ENCODE peak calls at places on chromosomes 13 and 19, in nine cellular contexts. V is neural progenitor cell, E is hepatocyte, Q is tibial nerve, N is body of pancreas, L is PC-9, K is psoas muscle, C is colonic mucosa, H is heart left ventricle. A is an unnamed sample.

GRCh38 chr13:26785845-26786630 is 25.5 kb upstream of the GPR12 start:
- DNase-seq in V (peak; percentile 30), E (no peak), Q (peak; percentile 8), N (peak; percentile 44), L (no peak), K (peak; percentile 65), C (peak; percentile 34), H (peak; percentile 51), A (peak; percentile 56)

GRCh38 chr19:51546650-51547396 is 15.4 kb upstream of the SIGLEC6 start:
- DNase-seq in V (no peak), E (no peak), Q (no peak), N (no peak), L (no peak), K (no peak), C (no peak), H (no peak), A (no peak)

GRCh38 chr19:22735911-22736645 is 47.9 kb downstream of the ZNF99 start:
- DNase-seq in V (no peak), E (no peak), Q (no peak), N (no peak), L (no peak), K (no peak), C (no peak), H (no peak), A (no peak)

GRCh38 chr13:77698211-77699058 is 948 bp downstream of the SLAIN1 start:
- DNase-seq in V (peak; percentile 73), E (peak; percentile 59), Q (peak; percentile 8), N (peak; percentile 50), L (peak; percentile 8), K (peak; percentile 61), C (peak; percentile 28), H (peak; percentile 29), A (peak; percentile 66)

GRCh38 chr19:50384685-50385535 is 763 bp downstream of the POLD1 start:
- DNase-seq in V (peak; percentile 46), E (no peak), Q (no peak), N (no peak), L (peak; percentile 19), K (no peak), C (no peak), H (no peak), A (no peak)

GRCh38 chr13:77325371-77325941 is 1.4 kb downstream of the MYCBP2 start:
- DNase-seq in V (no peak), E (no peak), Q (no peak), N (no peak), L (no peak), K (no peak), C (no peak), H (no peak), A (no peak)

GRCh38 chr13:24270639-24271131 is 38.7 kb upstream of the C1QTNF9 start:
- DNase-seq in V (peak; percentile 47), E (peak; percentile 46), Q (peak; percentile 49), N (peak; percentile 73), L (peak; percentile 7), K (peak; percentile 63), C (peak; percentile 75), H (peak; percentile 84), A (no peak)

GRCh38 chr13:112322562-112322961 is 53.6 kb upstream of the SPACA7 start:
- DNase-seq in V (no peak), E (no peak), Q (no peak), N (no peak), L (no peak), K (no peak), C (no peak), H (no peak), A (no peak)

GRCh38 chr19:50723069-50723468 is at the start of gene CLEC11A:
- DNase-seq in V (no peak), E (peak; percentile 48), Q (peak; percentile 49), N (peak; percentile 26), L (no peak), K (peak; percentile 74), C (peak; percentile 54), H (peak; percentile 82), A (no peak)

GRCh38 chr19:15107056-15108010 is at the start of gene SYDE1:
- DNase-seq in V (peak; percentile 89), E (peak; percentile 66), Q (no peak), N (peak; percentile 32), L (peak; percentile 56), K (peak; percentile 73), C (no peak), H (peak; percentile 65), A (no peak)

GRCh38 chr13:114107686-114108081 is 24.7 kb downstream of the RASA3 start:
- DNase-seq in V (no peak), E (no peak), Q (no peak), N (no peak), L (no peak), K (peak; percentile 87), C (no peak), H (peak; percentile 67), A (no peak)

GRCh38 chr13:47220453-47221150 is 323.7 kb upstream of the HTR2A start:
- DNase-seq in V (no peak), E (no peak), Q (no peak), N (no peak), L (no peak), K (no peak), C (no peak), H (no peak), A (no peak)
- TF ChIP-seq CTCF in V (no peak), E (no peak), Q (no peak), N (no peak), L (no peak), K (no peak), C (no peak), H (no peak), A (no peak)

DNA sequence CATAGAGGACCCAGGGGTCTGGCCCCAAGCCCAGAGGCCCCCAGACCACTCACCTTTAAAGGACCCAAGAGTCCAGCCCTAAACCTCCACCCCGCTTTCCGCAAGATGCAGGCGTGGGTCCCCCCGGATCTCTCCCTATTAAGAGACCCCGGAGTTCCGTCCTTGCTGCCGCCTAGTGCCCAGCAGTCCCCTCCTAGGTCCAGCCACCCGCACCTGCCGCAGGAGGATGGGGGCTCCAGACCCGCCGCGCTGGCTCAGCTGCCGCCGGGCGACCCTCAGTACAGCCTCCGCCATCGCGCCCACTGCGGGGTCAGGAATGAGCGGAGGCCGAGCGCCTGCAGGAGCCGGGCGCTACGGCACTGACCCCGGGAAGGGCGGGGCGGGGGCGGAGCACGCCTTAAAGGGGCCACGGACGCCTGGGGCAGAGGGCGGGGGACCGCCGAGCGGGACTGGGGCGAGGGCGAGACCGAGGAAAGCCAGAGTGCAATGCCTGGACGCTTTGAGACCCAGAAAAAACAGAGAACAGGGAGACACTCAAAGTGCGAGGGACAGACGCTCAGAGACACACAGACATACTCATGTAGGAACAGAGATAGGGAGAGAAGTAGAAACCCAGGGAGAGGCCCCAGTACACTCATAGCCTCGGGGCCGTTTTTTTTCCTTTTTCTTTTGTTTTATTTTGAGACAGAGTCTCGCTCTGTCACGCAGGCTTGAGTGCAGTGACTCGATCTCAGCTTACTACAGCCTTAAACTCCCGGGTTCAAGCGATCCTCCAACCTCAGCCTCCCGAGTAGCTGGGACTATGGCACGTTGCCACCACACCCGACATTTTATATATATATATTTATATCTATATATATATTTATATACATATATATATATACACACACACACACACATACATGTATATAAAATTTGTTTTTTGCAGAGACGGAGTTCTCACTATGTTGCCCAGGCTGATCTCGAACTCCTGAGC is at the start of gene ETHE1:
- DNase-seq in V (peak; percentile 92), E (peak; percentile 87), Q (peak; percentile 70), N (peak; percentile 88), L (peak; percentile 81), K (peak; percentile 90), C (peak; percentile 94), H (peak; percentile 87), A (peak; percentile 69)
- H3K27ac ChIP-seq in V (no peak within 1 kb of the TSS), E (peak within 1 kb of the TSS; percentile 69), Q (peak within 1 kb of the TSS; percentile 79), N (peak within 1 kb of the TSS; percentile 62), L (peak within 1 kb of the TSS; percentile 46), K (peak within 1 kb of the TSS; percentile 82), C (peak within 1 kb of the TSS; percentile 87), H (peak within 1 kb of the TSS; percentile 85), A (peak within 1 kb of the TSS; percentile 65)

GRCh38 chr13:97254809-97255208 is 32.7 kb downstream of the MBNL2 start:
- DNase-seq in V (no peak), E (no peak), Q (no peak), N (no peak), L (peak; percentile 42), K (no peak), C (no peak), H (no peak), A (no peak)

GRCh38 chr13:97252735-97253134 is 30.6 kb downstream of the MBNL2 start:
- DNase-seq in V (no peak), E (no peak), Q (no peak), N (no peak), L (no peak), K (no peak), C (no peak), H (no peak), A (no peak)

GRCh38 chr13:97256343-97256783 is 34.2 kb downstream of the MBNL2 start:
- DNase-seq in V (no peak), E (peak; percentile 80), Q (no peak), N (peak; percentile 35), L (peak; percentile 50), K (no peak), C (no peak), H (no peak), A (no peak)

GRCh38 chr13:97255515-97255999 is 33.4 kb downstream of the MBNL2 start:
- DNase-seq in V (no peak), E (no peak), Q (no peak), N (no peak), L (no peak), K (no peak), C (no peak), H (no peak), A (no peak)

DNA sequence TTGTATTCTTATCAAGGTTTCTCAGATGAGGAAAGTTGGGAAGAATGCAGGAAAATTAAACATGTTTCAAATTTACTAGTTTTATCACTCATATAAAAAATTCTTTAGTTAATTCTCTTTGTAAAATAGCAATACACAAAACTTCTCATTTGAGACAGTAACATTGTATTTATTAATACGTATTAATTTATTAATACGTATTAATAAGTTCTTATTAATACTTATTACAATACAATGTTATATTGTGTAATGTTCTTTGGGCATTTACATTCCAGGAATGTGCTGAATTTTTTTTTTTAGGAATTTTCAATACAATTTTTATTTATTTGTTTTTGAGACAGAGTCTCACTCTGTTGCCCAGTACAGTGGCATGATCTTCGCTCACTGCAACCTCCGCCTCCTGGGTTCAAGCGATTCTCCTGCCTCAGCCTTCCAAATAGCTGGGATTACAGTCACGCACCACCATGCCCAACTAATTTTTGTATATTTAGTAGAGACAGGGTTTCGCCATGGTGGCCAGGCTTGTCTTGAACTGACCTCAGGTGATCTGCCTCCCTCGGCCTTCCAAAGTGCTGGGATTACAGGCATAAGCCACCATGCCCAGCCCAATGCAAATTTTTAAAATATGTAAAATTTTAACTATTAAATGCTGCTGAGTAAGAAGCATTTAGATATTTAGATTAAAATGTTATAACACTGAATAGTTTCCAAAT is 31.6 kb downstream of the MBNL2 start:
- DNase-seq in V (no peak), E (no peak), Q (no peak), N (no peak), L (no peak), K (no peak), C (no peak), H (no peak), A (no peak)
- H3K4me1 ChIP-seq in V (peaks cover 4% of the 10 kb centered on the region), E (peaks cover 42% of the 10 kb centered on the region), Q (peaks cover 82% of the 10 kb centered on the region), N (peaks cover 69% of the 10 kb centered on the region), L (peaks cover 71% of the 10 kb centered on the region), K (peaks cover 90% of the 10 kb centered on the region), C (no peaks in the 10 kb centered on the region), H (peaks cover 71% of the 10 kb centered on the region), A (peaks cover 6% of the 10 kb centered on the region)

DNA sequence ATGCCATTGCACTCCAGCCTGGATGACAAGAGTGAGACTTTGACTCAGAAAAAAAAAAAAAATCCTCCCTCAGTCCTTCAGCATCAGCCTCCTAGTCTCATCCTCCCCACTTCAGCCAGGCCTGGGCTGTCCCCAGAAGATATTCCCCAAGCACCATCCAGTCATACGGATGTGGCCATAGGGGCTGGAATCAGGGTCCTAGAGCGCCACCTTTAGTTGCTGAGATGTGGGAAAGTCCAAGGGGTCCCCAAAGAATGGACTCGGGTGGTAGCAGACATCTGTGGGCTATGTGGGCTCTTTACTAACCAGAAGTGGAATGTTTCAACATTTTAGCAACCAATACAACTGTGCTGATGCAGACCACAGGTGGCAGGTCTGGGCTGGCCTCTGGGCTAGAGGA is 3.1 kb upstream of the TYROBP start:
- DNase-seq in V (peak; percentile 55), E (no peak), Q (no peak), N (no peak), L (no peak), K (no peak), C (no peak), H (no peak), A (no peak)
- TF ChIP-seq CTCF in V (peak; percentile 47), E (no peak), Q (no peak), N (no peak), L (no peak), K (no peak), C (no peak), H (no peak), A (no peak)